ENCODE peak calls at places on chromosomes 11 and 22, in five cellular contexts. O is dorsolateral prefrontal cortex, L is PC-9, I is IMR-90, S is spleen. C is an unnamed sample.

GRCh38 chr11:3747704-3748103 is 49.6 kb downstream of the NUP98 start:
- DNase-seq in O (no peak), L (no peak), I (peak), S (no peak), C (no peak)

GRCh38 chr11:33944693-33945424 is 53.0 kb upstream of the LMO2 start:
- DNase-seq in O (no peak), L (no peak), I (no peak), S (no peak), C (no peak)

GRCh38 chr22:31144223-31144622 is 3.9 kb upstream of the PLA2G3 start:
- DNase-seq in O (no peak), L (no peak), I (peak), S (no peak), C (no peak)

GRCh38 chr11:75014129-75014528 is 25.4 kb downstream of the NEU3 start:
- DNase-seq in O (no peak), L (no peak), I (peak), S (no peak), C (no peak)

GRCh38 chr11:129815596-129816461 is at the start of gene TMEM45B:
- DNase-seq in O (no peak), L (peak), I (no peak), S (peak), C (no peak)

GRCh38 chr22:47174671-47175111 is 412.2 kb downstream of the TBC1D22A start:
- DNase-seq in O (peak), L (no peak), I (no peak), S (peak), C (no peak)

GRCh38 chr11:10379871-10380568 is 75.0 kb upstream of the AMPD3 start:
- DNase-seq in O (no peak), L (no peak), I (peak), S (no peak), C (no peak)

GRCh38 chr11:29119691-29120328 is 897.0 kb downstream of the KCNA4 start:
- DNase-seq in O (no peak), L (no peak), I (peak), S (no peak), C (no peak)

GRCh38 chr11:109735139-109735538 is 313.1 kb downstream of the C11orf87 start:
- DNase-seq in O (no peak), L (no peak), I (no peak), S (no peak), C (no peak)

GRCh38 chr11:78417888-78418583 is 416 bp upstream of the GAB2 start:
- DNase-seq in O (peak), L (peak), I (peak), S (peak), C (peak)
- H3K27ac ChIP-seq in O (peak), L (no peak), I (peak), S (peak), C (peak)

GRCh38 chr11:125110996-125111340 is 458 bp downstream of the TMEM218 start:
- DNase-seq in O (no peak), L (no peak), I (no peak), S (no peak), C (peak)

GRCh38 chr11:125112235-125112604 is 794 bp upstream of the TMEM218 start:
- DNase-seq in O (no peak), L (no peak), I (no peak), S (peak), C (no peak)

GRCh38 chr11:125111341-125112234 is at the start of gene TMEM218:
- DNase-seq in O (peak), L (peak), I (peak), S (peak), C (peak)

GRCh38 chr11:125117429-125117828 is 6.0 kb upstream of the TMEM218 start:
- DNase-seq in O (no peak), L (no peak), I (no peak), S (no peak), C (no peak)

DNA sequence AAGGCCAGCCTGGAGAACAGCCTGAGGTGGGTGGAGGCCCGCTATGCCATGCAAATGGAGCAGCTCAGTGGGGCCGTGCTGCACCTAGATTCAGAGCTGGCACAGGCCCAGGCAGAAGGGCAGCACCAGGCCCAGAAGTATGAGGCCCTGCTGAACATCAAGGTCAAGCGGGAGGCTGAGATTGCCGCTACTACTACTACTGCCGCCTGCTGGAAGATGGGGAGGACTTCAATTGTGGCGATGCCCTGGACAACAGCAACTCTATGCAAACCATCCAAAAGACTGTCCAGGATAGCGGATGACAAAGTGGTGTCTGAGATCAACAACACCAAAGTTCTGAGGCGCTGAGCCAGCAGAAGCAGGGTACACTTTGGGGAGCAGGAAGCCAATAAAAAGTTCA is 3.1 kb upstream of the TMEM218 start:
- DNase-seq in O (no peak), L (no peak), I (no peak), S (no peak), C (peak)
- TF ChIP-seq CTCF in O (no peak), L (peak), I (peak), S (no peak), C (peak)

GRCh38 chr11:69089258-69089657 is 40.5 kb downstream of the TPCN2 start:
- DNase-seq in O (no peak), L (peak), I (peak), S (no peak), C (no peak)
- H3K27ac ChIP-seq in O (no peak), L (no peak), I (no peak), S (no peak), C (no peak)

GRCh38 chr11:121334973-121335711 is 42.6 kb downstream of the SC5D start:
- DNase-seq in O (no peak), L (no peak), I (no peak), S (no peak), C (no peak)
- TF ChIP-seq CTCF in O (no peak), L (peak), I (no peak), S (no peak), C (no peak)

GRCh38 chr11:111633756-111634362 is 31.6 kb downstream of the SIK2 start:
- DNase-seq in O (no peak), L (no peak), I (peak), S (no peak), C (peak)

GRCh38 chr11:111633248-111633647 is 31.0 kb downstream of the SIK2 start:
- DNase-seq in O (no peak), L (no peak), I (no peak), S (no peak), C (peak)

GRCh38 chr11:111637885-111638284 is 35.6 kb downstream of the SIK2 start:
- DNase-seq in O (no peak), L (no peak), I (no peak), S (no peak), C (no peak)

GRCh38 chr11:111634981-111635705 is 32.9 kb downstream of the SIK2 start:
- DNase-seq in O (no peak), L (no peak), I (peak), S (no peak), C (no peak)

DNA sequence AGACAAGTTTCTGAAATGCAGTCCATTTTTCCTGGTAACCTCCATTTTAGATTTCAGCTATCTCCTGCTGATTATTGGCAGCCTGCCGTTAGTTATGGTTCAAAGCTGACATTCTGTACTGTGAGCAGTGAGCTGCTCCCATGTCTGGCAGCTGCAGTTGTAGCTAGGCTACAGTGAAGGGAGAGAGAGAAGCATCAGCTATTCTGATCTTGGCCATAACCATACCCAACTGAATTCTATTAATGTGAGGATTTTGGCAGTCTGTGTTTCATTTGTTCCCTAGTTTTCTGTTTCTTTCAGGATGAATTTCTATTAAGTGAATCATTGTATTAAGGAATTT is 33.4 kb downstream of the SIK2 start:
- DNase-seq in O (peak), L (no peak), I (peak), S (no peak), C (no peak)
- H3K27ac ChIP-seq in O (peak), L (no peak), I (peak), S (no peak), C (no peak)

GRCh38 chr22:39530692-39531331 is 1.7 kb downstream of the RPS19BP1 start:
- DNase-seq in O (no peak), L (no peak), I (peak), S (no peak), C (peak)
- TF ChIP-seq CTCF in O (no peak), L (peak), I (peak), S (peak), C (peak)

GRCh38 chr11:96186806-96187205 is 156.2 kb downstream of the MAML2 start:
- DNase-seq in O (no peak), L (no peak), I (no peak), S (no peak), C (no peak)
- H3K27ac ChIP-seq in O (no peak), L (peak), I (no peak), S (no peak), C (no peak)

GRCh38 chr11:127844843-127845242 is 742.5 kb downstream of the ETS1 start:
- DNase-seq in O (no peak), L (no peak), I (no peak), S (no peak), C (no peak)

DNA sequence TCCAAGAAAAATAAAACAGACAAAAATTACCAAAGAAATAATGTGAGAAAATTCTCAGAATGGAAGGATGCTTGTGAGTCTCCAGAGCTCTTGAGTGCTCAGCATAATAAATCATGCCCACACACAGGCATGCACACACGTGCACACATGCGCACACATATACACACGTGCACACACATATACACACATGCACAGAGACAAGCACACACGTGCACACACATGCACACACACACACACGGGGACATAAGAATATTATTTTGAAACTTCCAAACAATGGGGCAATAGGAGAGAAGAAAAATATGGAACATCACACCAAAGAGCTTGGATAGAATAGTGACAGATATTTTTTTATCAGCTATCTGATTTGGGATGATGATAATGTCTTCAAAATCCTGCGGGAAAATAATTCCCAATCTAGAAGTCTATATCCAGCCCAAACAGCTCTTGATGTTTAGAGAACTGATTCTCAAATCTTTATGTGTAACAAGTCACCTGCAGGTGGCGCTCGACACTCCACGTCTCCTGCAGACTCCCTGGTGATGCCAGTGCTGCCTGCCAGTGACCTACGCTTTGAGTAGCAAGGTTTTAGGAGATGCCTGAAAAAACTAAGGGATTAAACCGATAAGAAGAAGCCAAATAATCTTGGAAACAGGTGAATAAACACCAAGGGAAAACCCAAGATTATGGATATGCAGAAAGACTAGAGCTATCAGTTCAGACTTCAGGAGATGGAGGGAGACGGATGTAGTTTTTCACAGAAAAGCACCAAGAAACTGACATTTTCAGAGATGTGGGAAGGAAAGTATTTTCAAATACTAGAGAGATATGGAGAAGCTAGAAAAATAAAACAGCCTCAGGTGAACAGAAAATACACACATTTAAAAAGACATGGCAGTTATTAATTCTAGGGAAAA is 743.6 kb downstream of the ETS1 start:
- DNase-seq in O (peak), L (peak), I (peak), S (peak), C (peak)
- TF ChIP-seq CTCF in O (peak), L (peak), I (peak), S (peak), C (peak)

C was measured in HepG2.